ENCODE peak calls at places on chromosome 5, in eight cellular contexts. S is tibial nerve, K is pancreas, D is hepatocyte, J is H7, Y is neural progenitor cell, L is lower lobe of right lung, Z is heart left ventricle. Q is an unnamed sample.
A peak's percentile ranks its signal among the peaks of the same experiment; 100 is the strongest.

GRCh38 chr5:146606838-146607237 is 90.8 kb upstream of the GPR151 start:
- DNase-seq in S (no peak), K (no peak), D (no peak), J (no peak), Y (no peak), L (no peak), Z (no peak), Q (no peak)

GRCh38 chr5:107135391-107135790 is 535.3 kb downstream of the EFNA5 start:
- DNase-seq in S (no peak), K (no peak), D (no peak), J (no peak), Y (no peak), L (no peak), Z (no peak), Q (no peak)

GRCh38 chr5:113451797-113452196 is 17.0 kb upstream of the TSSK1B start:
- DNase-seq in S (no peak), K (no peak), D (no peak), J (no peak), Y (no peak), L (no peak), Z (no peak), Q (no peak)

GRCh38 chr5:94361161-94361560 is 257.2 kb downstream of the KIAA0825 start:
- DNase-seq in S (no peak), K (no peak), D (no peak), J (no peak), Y (no peak), L (no peak), Z (no peak), Q (no peak)

GRCh38 chr5:143874312-143874711 is 62.4 kb downstream of the HMHB1 start:
- DNase-seq in S (no peak), K (no peak), D (no peak), J (no peak), Y (no peak), L (no peak), Z (no peak), Q (no peak)

GRCh38 chr5:174690256-174690655 is 34.1 kb upstream of the MSX2 start:
- DNase-seq in S (no peak), K (no peak), D (peak; percentile 52), J (peak; percentile 37), Y (peak; percentile 53), L (no peak), Z (no peak), Q (no peak)

GRCh38 chr5:143947313-143947712 is 135.4 kb downstream of the HMHB1 start:
- DNase-seq in S (no peak), K (no peak), D (no peak), J (no peak), Y (no peak), L (no peak), Z (no peak), Q (no peak)

GRCh38 chr5:83538788-83539535 is 67.4 kb downstream of the VCAN start:
- DNase-seq in S (no peak), K (no peak), D (no peak), J (no peak), Y (no peak), L (no peak), Z (no peak), Q (no peak)

GRCh38 chr5:81420039-81420667 is 26.2 kb upstream of the ACOT12 start:
- DNase-seq in S (no peak), K (no peak), D (no peak), J (no peak), Y (no peak), L (no peak), Z (no peak), Q (no peak)

GRCh38 chr5:36832274-36832673 is 44.3 kb upstream of the NIPBL start:
- DNase-seq in S (no peak), K (no peak), D (no peak), J (no peak), Y (no peak), L (no peak), Z (no peak), Q (no peak)
- H3K27me3 ChIP-seq in S (no peaks in the 10 kb centered on the region), K (no peaks in the 10 kb centered on the region), D (no peaks in the 10 kb centered on the region), J (no peaks in the 10 kb centered on the region), Y (peaks cover 4% of the 10 kb centered on the region), L (no peaks in the 10 kb centered on the region), Z (no peaks in the 10 kb centered on the region), Q (no peaks in the 10 kb centered on the region)

DNA sequence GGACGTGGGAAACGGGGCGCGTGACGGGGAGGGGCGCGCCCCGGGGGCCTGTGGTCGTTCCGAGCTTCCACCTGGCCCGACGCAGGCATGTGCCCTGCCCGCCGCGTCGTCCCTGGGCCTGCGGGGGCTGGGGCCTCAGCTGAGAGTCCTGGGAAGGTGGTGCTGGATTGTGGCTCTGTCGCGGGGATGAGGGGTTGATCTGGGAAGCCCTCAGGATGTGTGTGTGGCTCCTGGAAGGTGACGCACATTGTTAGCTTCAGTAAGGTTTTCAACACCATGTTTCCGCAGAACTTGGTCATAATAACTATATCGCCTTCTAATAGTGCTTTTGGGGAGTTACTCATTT is 589.1 kb downstream of the MTRR start:
- DNase-seq in S (no peak), K (no peak), D (no peak), J (no peak), Y (no peak), L (no peak), Z (no peak), Q (no peak)
- H3K27me3 ChIP-seq in S (no peaks in the 10 kb centered on the region), K (no peaks in the 10 kb centered on the region), D (no peaks in the 10 kb centered on the region), J (no peaks in the 10 kb centered on the region), Y (no peaks in the 10 kb centered on the region), L (no peaks in the 10 kb centered on the region), Z (no peaks in the 10 kb centered on the region), Q (no peaks in the 10 kb centered on the region)

DNA sequence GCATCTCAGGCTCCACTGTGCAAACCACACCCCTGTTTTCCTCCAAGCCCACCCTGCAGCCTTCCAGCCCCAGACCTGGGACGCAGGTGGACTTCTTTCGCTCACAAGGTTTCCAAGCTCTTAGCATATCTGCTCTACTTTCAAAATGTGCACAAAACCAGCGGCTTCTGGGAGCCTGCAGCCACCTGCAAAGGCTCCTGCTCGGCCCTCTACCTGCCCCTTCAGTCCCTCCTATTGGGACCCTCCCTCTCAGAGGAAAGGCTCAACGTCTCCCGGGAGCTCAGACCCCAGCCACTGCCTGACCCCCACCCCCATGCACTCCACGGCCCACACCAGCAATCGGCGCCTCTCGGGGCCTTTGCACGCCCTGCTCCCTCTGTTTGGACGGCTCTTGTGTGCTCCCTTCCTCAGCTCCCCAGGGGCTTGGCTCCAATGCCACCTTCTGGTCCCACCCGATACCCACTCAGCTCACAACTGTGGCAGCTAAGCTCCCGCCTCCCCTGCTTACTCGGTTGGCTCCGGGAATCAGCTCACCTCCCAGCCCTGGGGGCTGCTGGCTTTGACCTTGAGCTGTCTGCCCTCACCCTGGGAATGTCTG is 1.0 kb upstream of the SLC9A3 start:
- DNase-seq in S (no peak), K (peak; percentile 47), D (no peak), J (no peak), Y (no peak), L (peak; percentile 27), Z (peak; percentile 43), Q (no peak)
- H3K27me3 ChIP-seq in S (peaks cover 78% of the 10 kb centered on the region), K (no peaks in the 10 kb centered on the region), D (peaks cover 73% of the 10 kb centered on the region), J (peaks cover 54% of the 10 kb centered on the region), Y (peaks cover 100% of the 10 kb centered on the region), L (peaks cover 90% of the 10 kb centered on the region), Z (peaks cover 71% of the 10 kb centered on the region), Q (no peaks in the 10 kb centered on the region)

DNA sequence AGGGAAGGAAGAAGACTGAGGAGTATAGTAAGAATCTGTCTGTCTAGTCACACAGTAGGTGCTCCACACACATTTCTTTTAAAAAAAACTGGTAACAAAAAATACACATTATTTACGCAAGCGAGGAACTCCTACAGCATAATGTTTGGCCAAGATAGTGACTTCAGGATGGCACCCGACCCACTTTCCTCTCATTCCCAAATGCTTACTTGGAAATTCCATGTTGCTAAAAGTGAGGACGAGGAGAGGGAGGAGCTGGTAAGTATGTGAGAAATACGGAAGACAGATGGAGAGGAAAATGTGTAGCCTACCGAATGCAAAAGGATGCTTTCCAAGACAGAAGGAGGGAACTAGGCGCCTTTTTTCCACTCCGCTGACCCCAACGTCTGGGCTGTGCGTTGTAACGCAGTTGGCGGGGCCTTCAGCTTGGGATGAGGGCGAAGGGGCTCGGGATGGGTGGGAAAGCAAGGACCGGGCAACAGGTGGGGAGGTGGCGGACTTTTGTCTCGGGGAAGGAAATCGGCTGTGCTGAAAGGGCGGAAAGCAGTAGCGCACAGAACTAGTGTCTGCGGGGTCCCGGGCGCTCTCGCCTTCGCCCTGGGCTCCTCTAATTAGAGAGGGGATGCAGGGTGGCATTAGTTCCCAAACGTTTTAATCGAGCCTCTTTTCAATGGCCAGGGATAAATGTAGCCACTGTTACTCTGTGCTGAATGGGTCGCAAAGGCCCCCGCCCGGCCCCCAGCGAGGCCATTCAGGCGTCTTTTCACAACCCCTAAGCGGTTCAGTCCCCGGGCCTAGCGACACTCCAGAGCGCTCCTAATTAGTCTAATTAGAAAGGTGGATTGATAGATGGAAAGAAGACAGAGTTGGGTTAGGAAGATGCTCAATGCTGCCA is 12.7 kb downstream of the FOXD1 start:
- DNase-seq in S (no peak), K (no peak), D (no peak), J (peak; percentile 70), Y (peak; percentile 79), L (no peak), Z (no peak), Q (no peak)
- H3K27me3 ChIP-seq in S (peaks cover 91% of the 10 kb centered on the region), K (peaks cover 20% of the 10 kb centered on the region), D (peaks cover 94% of the 10 kb centered on the region), J (peaks cover 74% of the 10 kb centered on the region), Y (peaks cover 100% of the 10 kb centered on the region), L (peaks cover 95% of the 10 kb centered on the region), Z (peaks cover 79% of the 10 kb centered on the region), Q (no peaks in the 10 kb centered on the region)

GRCh38 chr5:73365990-73366667 is 82.4 kb downstream of the FOXD1 start:
- DNase-seq in S (no peak), K (no peak), D (no peak), J (no peak), Y (no peak), L (no peak), Z (no peak), Q (no peak)
- H3K27me3 ChIP-seq in S (no peaks in the 10 kb centered on the region), K (no peaks in the 10 kb centered on the region), D (peaks cover 7% of the 10 kb centered on the region), J (no peaks in the 10 kb centered on the region), Y (no peaks in the 10 kb centered on the region), L (peaks cover 7% of the 10 kb centered on the region), Z (peaks cover 10% of the 10 kb centered on the region), Q (no peaks in the 10 kb centered on the region)

GRCh38 chr5:178994580-178995340 is at the start of gene GRM6:
- DNase-seq in S (no peak), K (no peak), D (no peak), J (peak; percentile 79), Y (peak; percentile 73), L (no peak), Z (no peak), Q (no peak)
- H3K27me3 ChIP-seq in S (peaks cover 25% of the 10 kb centered on the region), K (no peaks in the 10 kb centered on the region), D (peaks cover 35% of the 10 kb centered on the region), J (peaks cover 37% of the 10 kb centered on the region), Y (peaks cover 60% of the 10 kb centered on the region), L (peaks cover 34% of the 10 kb centered on the region), Z (peaks cover 15% of the 10 kb centered on the region), Q (no peaks in the 10 kb centered on the region)

GRCh38 chr5:4229414-4229813 is 633.8 kb downstream of the IRX1 start:
- DNase-seq in S (no peak), K (no peak), D (no peak), J (no peak), Y (no peak), L (no peak), Z (no peak), Q (no peak)
- H3K27me3 ChIP-seq in S (no peaks in the 10 kb centered on the region), K (no peaks in the 10 kb centered on the region), D (no peaks in the 10 kb centered on the region), J (peaks cover 6% of the 10 kb centered on the region), Y (no peaks in the 10 kb centered on the region), L (no peaks in the 10 kb centered on the region), Z (no peaks in the 10 kb centered on the region), Q (no peaks in the 10 kb centered on the region)

GRCh38 chr5:141746395-141746794 is 64.4 kb upstream of the ARAP3 start:
- DNase-seq in S (no peak), K (no peak), D (no peak), J (no peak), Y (no peak), L (no peak), Z (no peak), Q (no peak)
- H3K27me3 ChIP-seq in S (peaks cover 5% of the 10 kb centered on the region), K (no peaks in the 10 kb centered on the region), D (peaks cover 5% of the 10 kb centered on the region), J (peaks cover 1% of the 10 kb centered on the region), Y (peaks cover 13% of the 10 kb centered on the region), L (peaks cover 11% of the 10 kb centered on the region), Z (no peaks in the 10 kb centered on the region), Q (no peaks in the 10 kb centered on the region)

Q was measured in Karpas-422.